ENCODE peak calls at places on chromosome 7, in six cellular contexts. C is adipocyte, J is H7, T is EL, F is GDM1, G is NCI-H1694. B is an unnamed sample.
A peak's percentile ranks its signal among the peaks of the same experiment; 100 is the strongest.

GRCh38 chr7:19928247-19928646 is 154.8 kb upstream of the TMEM196 start:
- DNase-seq in C (no peak), J (no peak), T (no peak), F (no peak), G (no peak), B (no peak)

GRCh38 chr7:5433181-5433580 is 9.5 kb upstream of the TNRC18 start:
- DNase-seq in C (no peak), J (no peak), T (no peak), F (no peak), G (no peak), B (no peak)

GRCh38 chr7:94400643-94401042 is 5.9 kb downstream of the COL1A2 start:
- DNase-seq in C (peak; percentile 37), J (no peak), T (peak; percentile 51), F (no peak), G (no peak), B (no peak)

GRCh38 chr7:31263363-31263762 is 77.2 kb downstream of the NEUROD6 start:
- DNase-seq in C (no peak), J (no peak), T (no peak), F (no peak), G (no peak), B (no peak)

GRCh38 chr7:151875862-151876111 is 1.1 kb downstream of the PRKAG2 start:
- DNase-seq in C (peak; percentile 61), J (no peak), T (peak; percentile 14), F (no peak), G (no peak), B (no peak)

GRCh38 chr7:35596061-35596460 is 98.9 kb downstream of the HERPUD2 start:
- DNase-seq in C (peak; percentile 13), J (no peak), T (peak; percentile 60), F (no peak), G (no peak), B (no peak)

GRCh38 chr7:42883950-42884349 is 27.9 kb downstream of the C7orf25 start:
- DNase-seq in C (no peak), J (peak; percentile 45), T (no peak), F (no peak), G (no peak), B (peak; percentile 43)

GRCh38 chr7:121123028-121123427 is 134.5 kb downstream of the CPED1 start:
- DNase-seq in C (no peak), J (no peak), T (no peak), F (no peak), G (no peak), B (no peak)

GRCh38 chr7:39952378-39952777 is 2.3 kb downstream of the CDK13 start:
- DNase-seq in C (peak; percentile 74), J (no peak), T (peak; percentile 31), F (no peak), G (no peak), B (no peak)

GRCh38 chr7:29194206-29194593 is 375 bp upstream of the CHN2 start:
- DNase-seq in C (peak; percentile 18), J (peak; percentile 80), T (no peak), F (no peak), G (no peak), B (no peak)

GRCh38 chr7:121605297-121605640 is 209.2 kb upstream of the FAM3C start:
- DNase-seq in C (peak; percentile 51), J (no peak), T (no peak), F (no peak), G (peak; percentile 72), B (no peak)

GRCh38 chr7:26625286-26625685 is 239.1 kb downstream of the SKAP2 start:
- DNase-seq in C (no peak), J (no peak), T (no peak), F (no peak), G (no peak), B (no peak)

GRCh38 chr7:41399171-41399570 is 303.7 kb downstream of the INHBA start:
- DNase-seq in C (no peak), J (no peak), T (no peak), F (no peak), G (no peak), B (no peak)

GRCh38 chr7:100827330-100828226 is at the start of gene EPHB4:
- DNase-seq in C (peak; percentile 97), J (peak; percentile 97), T (peak; percentile 89), F (peak; percentile 73), G (no peak), B (peak; percentile 54)

GRCh38 chr7:3043544-3044395 is at the start of gene CARD11:
- DNase-seq in C (no peak), J (peak; percentile 88), T (no peak), F (no peak), G (no peak), B (no peak)

GRCh38 chr7:128387663-128388485 is 21.9 kb downstream of the IMPDH1 start:
- DNase-seq in C (peak; percentile 89), J (peak; percentile 98), T (peak; percentile 74), F (peak; percentile 30), G (peak; percentile 64), B (peak; percentile 78)

GRCh38 chr7:44801890-44802289 is 5.4 kb downstream of the PPIA start:
- DNase-seq in C (no peak), J (no peak), T (peak; percentile 77), F (no peak), G (no peak), B (no peak)

GRCh38 chr7:51123322-51124021 is 193.1 kb downstream of the COBL start:
- DNase-seq in C (peak; percentile 87), J (no peak), T (peak; percentile 98), F (no peak), G (no peak), B (no peak)

GRCh38 chr7:18369011-18369410 is 126.5 kb upstream of the HDAC9 start:
- DNase-seq in C (no peak), J (no peak), T (no peak), F (no peak), G (no peak), B (no peak)

GRCh38 chr7:70193514-70193913 is 595.2 kb downstream of the AUTS2 start:
- DNase-seq in C (peak; percentile 43), J (no peak), T (no peak), F (no peak), G (peak; percentile 16), B (no peak)

GRCh38 chr7:132049462-132050304 is 493.3 kb upstream of the PODXL start:
- DNase-seq in C (peak; percentile 16), J (peak; percentile 56), T (peak; percentile 38), F (no peak), G (no peak), B (peak; percentile 18)

GRCh38 chr7:135386776-135387175 is 123.1 kb downstream of the CNOT4 start:
- DNase-seq in C (peak; percentile 4), J (peak; percentile 13), T (no peak), F (no peak), G (no peak), B (no peak)

GRCh38 chr7:44565097-44565794 is 8.5 kb downstream of the DDX56 start:
- DNase-seq in C (peak; percentile 76), J (peak; percentile 86), T (peak; percentile 65), F (peak; percentile 12), G (peak; percentile 51), B (no peak)

B was measured in HL-60.